ENCODE peak calls at places on chromosomes 7 and 10, in four cellular contexts. Z is fibroblast of lung, U is SK-N-MC, Y is A549. D is an unnamed sample.

GRCh38 chr7:157389951-157390730 is 53.3 kb downstream of the DNAJB6 start:
- DNase-seq in Y (no peak), Z (peak; percentile 68), U (no peak), D (no peak)

GRCh38 chr10:122495406-122496340 is 34.3 kb downstream of the HTRA1 start:
- DNase-seq in Z (peak; percentile 60), U (no peak), Y (no peak), D (peak; percentile 78)

GRCh38 chr10:104300002-104300735 is 31.2 kb downstream of the GSTO2 start:
- DNase-seq in Y (no peak), U (no peak), Z (peak; percentile 99), D (peak; percentile 98)

GRCh38 chr10:42488416-42488815 is 150.0 kb downstream of the ZNF33B start:
- DNase-seq in U (no peak), Y (no peak), Z (no peak), D (no peak)

GRCh38 chr10:72911758-72912157 is 18.2 kb downstream of the OIT3 start:
- DNase-seq in Z (peak; percentile 9), U (no peak), Y (no peak), D (no peak)

GRCh38 chr7:14748461-14748860 is 154.1 kb downstream of the DGKB start:
- DNase-seq in Z (peak; percentile 91), U (no peak), Y (no peak), D (peak; percentile 79)

GRCh38 chr10:28624351-28624750 is 53.0 kb upstream of the BAMBI start:
- DNase-seq in Z (no peak), U (no peak), Y (no peak), D (no peak)

GRCh38 chr10:119378737-119379067 is 163.8 kb downstream of the RGS10 start:
- DNase-seq in U (no peak), Y (no peak), Z (peak; percentile 44), D (no peak)

GRCh38 chr10:110993024-110993693 is 73.8 kb downstream of the SHOC2 start:
- DNase-seq in Z (peak; percentile 94), U (no peak), Y (no peak), D (peak; percentile 69)

GRCh38 chr10:18501198-18501597 is 150.2 kb downstream of the NSUN6 start:
- DNase-seq in Z (peak; percentile 62), Y (peak; percentile 7), U (no peak), D (no peak)

GRCh38 chr7:28573751-28574295 is 161.5 kb downstream of the CREB5 start:
- DNase-seq in Y (no peak), Z (peak; percentile 92), U (no peak), D (no peak)

GRCh38 chr10:20890009-20890408 is 7.1 kb downstream of the NEBL start:
- DNase-seq in Y (no peak), U (no peak), Z (peak; percentile 50), D (no peak)

GRCh38 chr10:113897693-113898618 is 43.5 kb downstream of the NHLRC2 start:
- DNase-seq in U (no peak), Y (no peak), Z (no peak), D (no peak)

GRCh38 chr10:33381897-33382578 is 47.6 kb upstream of the NRP1 start:
- DNase-seq in U (no peak), Y (no peak), Z (peak; percentile 73), D (peak; percentile 93)

GRCh38 chr7:42236266-42237161 is 495 bp downstream of the GLI3 start:
- DNase-seq in Z (peak; percentile 69), Y (peak; percentile 18), U (no peak), D (peak; percentile 39)

GRCh38 chr7:1567082-1567771 is 2.6 kb downstream of the PSMG3 start:
- DNase-seq in U (no peak), Y (no peak), Z (peak; percentile 85), D (peak; percentile 84)

GRCh38 chr7:117113871-117114270 is 160.6 kb downstream of the ST7 start:
- DNase-seq in Y (no peak), Z (no peak), U (no peak), D (no peak)

GRCh38 chr10:74328388-74328787 is 177.4 kb downstream of the ADK start:
- DNase-seq in Z (peak; percentile 27), Y (no peak), U (no peak), D (no peak)

GRCh38 chr10:131825960-131826650 is 74.7 kb upstream of the PPP2R2D start:
- DNase-seq in Y (no peak), Z (no peak), U (no peak), D (no peak)

GRCh38 chr7:41336981-41337380 is 365.9 kb downstream of the INHBA start:
- DNase-seq in U (no peak), Y (no peak), Z (peak; percentile 23), D (no peak)

GRCh38 chr10:80356563-80356999 is at the start of the genes DYDC1 and DYDC2:
- DNase-seq in Z (peak; percentile 13), Y (no peak), U (no peak), D (no peak)
- H3K4me3 ChIP-seq in Z (peak within 1 kb of the TSS; percentile 21), Y (peak within 1 kb of the TSS; percentile 37), U (peak within 1 kb of the TSS; percentile 67), D (peak within 1 kb of the TSS; percentile 33)

DNA sequence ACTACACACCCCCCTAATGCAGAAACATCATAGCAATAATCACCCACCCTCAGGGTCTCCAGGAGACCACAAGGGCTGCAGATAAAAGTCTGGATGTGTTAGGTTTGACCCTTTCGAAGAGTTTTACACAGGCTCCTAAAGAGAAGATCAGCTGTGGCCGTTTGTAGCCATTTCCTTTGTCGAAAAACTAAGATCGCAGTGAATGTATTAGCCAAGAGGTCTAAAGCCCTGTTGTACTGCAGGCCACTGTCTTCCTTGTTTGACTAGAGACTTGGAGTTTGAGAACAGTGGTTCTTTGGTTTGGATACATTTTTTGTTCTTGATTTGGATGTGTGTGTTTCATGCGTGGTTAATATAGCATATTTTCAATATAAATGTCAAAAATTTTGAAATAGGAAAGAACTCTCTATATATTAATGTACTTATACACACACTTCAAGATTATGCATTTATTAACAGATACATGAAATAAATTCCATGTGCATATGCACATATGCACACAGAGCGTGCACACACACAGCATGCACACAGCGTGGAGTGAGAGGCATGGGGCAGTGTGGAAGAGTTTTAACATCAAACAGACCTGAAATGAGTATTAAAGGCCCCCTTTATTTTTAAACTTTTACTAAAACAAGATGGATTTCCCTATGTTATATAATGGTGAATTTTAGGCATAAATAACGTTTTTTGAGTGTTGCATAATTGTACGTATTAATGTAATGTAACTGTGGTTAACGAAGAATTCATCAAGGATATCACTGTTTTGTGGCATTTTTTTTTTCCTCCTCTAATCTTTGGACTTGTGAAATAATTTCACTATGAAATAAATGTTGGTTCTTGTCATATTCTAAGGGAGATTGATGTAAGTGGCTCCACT is 2.2 kb downstream of the IKZF1 start:
- DNase-seq in Z (no peak), Y (no peak), U (no peak), D (no peak)
- H3K4me3 ChIP-seq in Z (no peak overlapping the region), Y (no peak overlapping the region), U (no peak overlapping the region), D (no peak overlapping the region)

GRCh38 chr7:100944138-100944537 is 5.2 kb upstream of the MUC3A start:
- DNase-seq in Z (no peak), Y (no peak), U (no peak), D (no peak)

GRCh38 chr7:100946111-100946510 is 3.2 kb upstream of the MUC3A start:
- DNase-seq in Z (no peak), U (no peak), Y (no peak), D (no peak)

GRCh38 chr7:100943693-100944092 is 5.6 kb upstream of the MUC3A start:
- DNase-seq in Y (no peak), U (no peak), Z (no peak), D (no peak)

GRCh38 chr7:100946766-100947365 is 2.5 kb upstream of the MUC3A start:
- DNase-seq in Y (no peak), Z (no peak), U (no peak), D (no peak)

GRCh38 chr7:100942038-100942774 is 7.1 kb upstream of the MUC3A start:
- DNase-seq in U (no peak), Y (no peak), Z (no peak), D (no peak)
- H3K4me3 ChIP-seq in U (peak overlapping the region; percentile 4), Y (no peak overlapping the region), Z (no peak overlapping the region), D (no peak overlapping the region)

DNA sequence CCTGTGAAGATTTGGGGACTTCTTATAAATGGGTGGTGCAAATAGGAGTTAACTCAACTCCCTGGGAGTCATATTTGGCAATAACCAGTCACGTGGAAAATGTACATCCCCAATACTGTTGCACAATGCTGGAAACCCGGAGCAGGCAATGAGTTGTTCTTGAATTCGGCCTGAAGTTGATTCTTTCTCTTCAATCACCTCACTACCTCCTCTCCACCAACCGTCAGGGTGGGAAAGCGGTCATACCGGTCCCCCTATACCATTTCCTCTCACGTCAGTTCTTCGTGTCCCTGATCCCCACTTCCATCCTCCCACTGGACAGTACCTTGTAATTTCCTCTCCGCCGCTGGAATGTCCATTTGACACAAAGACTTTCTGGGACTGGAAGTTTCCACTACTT is 2.8 kb downstream of the GIMAP5 start:
- DNase-seq in Y (no peak), Z (no peak), U (no peak), D (no peak)
- H3K4me3 ChIP-seq in Y (no peak overlapping the region), Z (no peak overlapping the region), U (no peak overlapping the region), D (no peak overlapping the region)

GRCh38 chr7:96188623-96188991 is 133.3 kb downstream of the SLC25A13 start:
- DNase-seq in Y (no peak), U (no peak), Z (peak; percentile 43), D (no peak)
- H3K4me3 ChIP-seq in Y (no peak overlapping the region), U (peak overlapping the region; percentile 72), Z (peak overlapping the region; percentile 20), D (no peak overlapping the region)

GRCh38 chr7:139094596-139094995 is 14.9 kb downstream of the ZC3HAV1 start:
- DNase-seq in Z (no peak), Y (no peak), U (no peak), D (no peak)

GRCh38 chr7:139092090-139092796 is 17.3 kb downstream of the ZC3HAV1 start:
- DNase-seq in Y (no peak), U (no peak), Z (no peak), D (no peak)

GRCh38 chr7:139094030-139094429 is 15.5 kb downstream of the ZC3HAV1 start:
- DNase-seq in U (no peak), Y (no peak), Z (no peak), D (no peak)

GRCh38 chr7:139091677-139091996 is 17.9 kb downstream of the ZC3HAV1 start:
- DNase-seq in Y (no peak), U (no peak), Z (no peak), D (no peak)

GRCh38 chr7:139095194-139095659 is 14.3 kb downstream of the ZC3HAV1 start:
- DNase-seq in U (no peak), Y (no peak), Z (no peak), D (no peak)
- H3K4me3 ChIP-seq in U (no peak overlapping the region), Y (no peak overlapping the region), Z (no peak overlapping the region), D (no peak overlapping the region)

GRCh38 chr7:44051611-44052220 is 7.2 kb downstream of the DBNL start:
- DNase-seq in Y (no peak), Z (no peak), U (no peak), D (no peak)
- H3K4me3 ChIP-seq in Y (no peak overlapping the region), Z (no peak overlapping the region), U (no peak overlapping the region), D (no peak overlapping the region)